ENCODE peak calls at places on chromosome 15, in six cellular contexts. P is kidney; I is upper lobe of right lung; Z is CD4-positive, alpha-beta T cell; C is tibial artery; B is cardiac fibroblast. N is an unnamed sample.

GRCh38 chr15:70197945-70198361 is 100.2 kb upstream of the TLE3 start:
- DNase-seq in P (no peak), I (no peak), Z (no peak), B (no peak), C (no peak), N (no peak)

GRCh38 chr15:67189326-67190051 is 65.0 kb downstream of the AAGAB start:
- DNase-seq in B (peak), I (no peak), C (peak), Z (no peak), P (no peak), N (peak)

GRCh38 chr15:39341238-39341637 is 239.6 kb upstream of the THBS1 start:
- DNase-seq in P (no peak), B (no peak), C (no peak), I (no peak), Z (no peak), N (no peak)

GRCh38 chr15:80121546-80121945 is 31.3 kb upstream of the FAH start:
- DNase-seq in B (no peak), I (no peak), P (no peak), C (no peak), Z (no peak), N (no peak)

GRCh38 chr15:85580914-85581313 is 200.5 kb downstream of the AKAP13 start:
- DNase-seq in C (peak), B (no peak), I (peak), P (no peak), Z (peak), N (no peak)

GRCh38 chr15:75195122-75195765 is 6.4 kb upstream of the C15orf39 start:
- DNase-seq in Z (no peak), C (no peak), I (no peak), P (peak), B (peak), N (no peak)

GRCh38 chr15:30770759-30771158 is 133.0 kb upstream of the FAN1 start:
- DNase-seq in P (no peak), C (no peak), Z (no peak), I (no peak), B (no peak), N (no peak)

GRCh38 chr15:74906450-74907276 is at the start of gene FAM219B:
- DNase-seq in P (peak), Z (peak), C (peak), I (peak), B (peak), N (peak)

GRCh38 chr15:100592898-100593297 is 9.1 kb downstream of the LINS1 start:
- DNase-seq in P (no peak), I (no peak), C (no peak), B (no peak), Z (no peak), N (no peak)

GRCh38 chr15:70323111-70323851 is 225.6 kb upstream of the TLE3 start:
- DNase-seq in Z (no peak), C (peak), I (no peak), P (peak), B (peak), N (peak)

GRCh38 chr15:26438316-26438715 is 334.6 kb downstream of the GABRB3 start:
- DNase-seq in I (no peak), B (no peak), C (no peak), Z (no peak), P (no peak), N (no peak)

DNA sequence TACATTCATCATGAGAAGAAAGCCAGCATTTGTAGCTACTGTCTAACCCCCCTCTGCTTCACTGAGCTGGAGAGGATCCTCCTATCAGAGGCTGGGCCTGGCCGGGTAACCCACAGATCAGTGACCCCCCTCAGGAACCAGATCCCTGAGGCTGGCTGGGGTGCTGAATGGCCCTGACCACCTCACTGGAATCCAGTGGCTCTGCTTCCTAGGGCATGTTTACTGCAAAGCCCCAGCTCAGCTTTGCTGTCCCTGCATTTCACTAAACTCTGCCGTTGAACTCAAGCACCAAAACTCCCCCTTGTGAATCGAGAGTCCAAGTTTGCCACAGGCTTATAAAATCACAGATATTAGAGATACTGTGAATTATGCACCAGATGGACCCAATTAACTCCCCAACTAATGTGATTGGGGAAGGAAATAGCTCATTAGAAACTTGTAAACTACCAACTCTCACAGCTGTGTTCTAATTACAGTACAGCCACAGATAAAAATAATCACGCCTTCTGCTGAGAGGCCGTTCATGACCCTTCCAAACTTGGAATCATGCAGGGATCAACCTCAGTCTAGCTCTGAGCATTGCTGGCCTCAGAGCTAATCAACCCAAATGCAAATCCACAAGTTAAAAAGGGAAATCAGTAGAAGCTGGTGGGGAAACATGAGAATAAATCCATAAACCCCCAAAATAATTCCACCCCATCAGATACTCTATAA is 47.0 kb downstream of the OCA2 start:
- DNase-seq in I (no peak), B (no peak), C (no peak), P (no peak), Z (no peak), N (no peak)
- TF ChIP-seq CTCF in I (no peak), B (no peak), C (no peak), P (no peak), Z (no peak), N (no peak)

GRCh38 chr15:29569533-29570092 is 252.7 kb downstream of the TJP1 start:
- DNase-seq in I (no peak), C (no peak), Z (no peak), P (no peak), B (no peak), N (no peak)

GRCh38 chr15:29566914-29567313 is 255.4 kb downstream of the TJP1 start:
- DNase-seq in C (no peak), P (no peak), B (no peak), I (no peak), Z (no peak), N (no peak)

GRCh38 chr15:29570121-29570930 is 251.9 kb downstream of the TJP1 start:
- DNase-seq in P (peak), Z (no peak), B (peak), I (no peak), C (no peak), N (no peak)

GRCh38 chr15:29567336-29567735 is 254.9 kb downstream of the TJP1 start:
- DNase-seq in P (no peak), C (no peak), Z (no peak), I (no peak), B (no peak), N (no peak)

GRCh38 chr15:29568840-29569532 is 253.3 kb downstream of the TJP1 start:
- DNase-seq in Z (no peak), C (no peak), I (no peak), P (no peak), B (peak), N (no peak)
- TF ChIP-seq CTCF in Z (no peak), C (no peak), I (peak), P (peak), B (no peak), N (peak)

DNA sequence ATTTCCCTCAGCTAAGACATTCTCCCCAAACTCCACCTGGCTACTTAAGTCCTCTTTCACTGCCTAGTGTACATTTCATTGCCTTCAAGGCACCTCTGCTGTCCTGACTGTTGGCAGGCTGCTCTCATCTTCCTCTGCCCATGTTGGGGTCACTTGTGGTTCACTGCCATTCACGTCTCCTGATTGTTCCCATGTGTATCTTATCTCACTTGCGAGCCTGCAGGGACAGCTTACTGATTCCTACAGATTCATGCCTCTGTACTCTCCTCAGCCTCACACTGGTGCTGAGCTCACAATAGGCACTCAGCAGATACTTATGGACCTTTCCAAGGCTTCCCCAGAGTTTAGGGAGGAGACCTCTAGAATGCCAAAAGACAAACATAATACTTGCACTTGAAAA is 28.8 kb upstream of the ANP32A start:
- DNase-seq in Z (no peak), C (no peak), B (no peak), I (no peak), P (no peak), N (no peak)
- TF ChIP-seq CTCF in Z (no peak), C (no peak), B (no peak), I (no peak), P (no peak), N (no peak)

GRCh38 chr15:53351373-53351772 is 408.1 kb downstream of the WDR72 start:
- DNase-seq in C (no peak), I (no peak), B (no peak), P (no peak), Z (no peak), N (no peak)
- TF ChIP-seq CTCF in C (no peak), I (no peak), B (no peak), P (no peak), Z (no peak), N (no peak)

DNA sequence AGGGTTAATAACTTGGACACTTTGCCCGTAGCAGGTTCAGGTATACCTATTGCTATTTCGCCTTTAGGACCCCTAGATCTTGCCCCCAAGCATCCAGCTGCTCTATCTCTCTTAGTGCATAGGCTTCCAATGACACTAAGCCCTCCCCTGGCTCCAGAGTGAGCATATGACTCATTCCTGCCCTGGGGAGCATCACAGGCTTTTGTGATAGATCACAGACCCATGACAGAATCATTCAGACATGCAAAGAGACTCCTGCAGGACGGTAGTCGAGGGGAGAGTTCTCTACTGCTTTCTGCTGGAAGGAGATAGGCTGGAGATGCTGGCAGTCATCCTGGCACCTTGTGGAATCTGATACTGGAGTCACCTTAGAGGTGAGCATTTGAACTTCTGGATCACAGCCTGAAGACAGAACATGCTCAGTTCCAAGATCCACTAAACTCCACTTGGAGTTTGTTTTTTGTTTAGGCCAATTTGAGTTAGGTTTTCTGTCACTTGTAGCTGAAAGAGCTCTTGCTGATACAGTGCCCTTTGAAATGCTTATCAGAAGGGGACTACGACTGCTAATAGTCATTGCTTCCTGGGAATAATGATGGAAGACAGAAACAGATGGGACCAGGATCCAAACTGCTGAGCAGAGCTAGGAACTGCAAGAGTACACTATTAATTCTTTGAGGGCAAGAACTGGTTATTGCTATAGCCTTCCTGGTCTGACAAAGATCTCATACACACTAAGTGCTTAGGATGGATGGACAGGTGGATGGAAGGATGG is 11.0 kb downstream of the LYSMD2 start:
- DNase-seq in Z (no peak), C (peak), I (no peak), B (peak), P (no peak), N (no peak)
- TF ChIP-seq CTCF in Z (no peak), C (no peak), I (no peak), B (peak), P (no peak), N (no peak)

GRCh38 chr15:32134777-32135307 is 104.5 kb downstream of the CHRNA7 start:
- DNase-seq in I (peak), C (no peak), P (no peak), Z (no peak), B (no peak), N (no peak)

GRCh38 chr15:32132850-32133249 is 102.5 kb downstream of the CHRNA7 start:
- DNase-seq in B (no peak), Z (no peak), C (no peak), P (no peak), I (peak), N (no peak)

GRCh38 chr15:32131803-32132202 is 101.5 kb downstream of the CHRNA7 start:
- DNase-seq in B (no peak), C (no peak), P (no peak), Z (no peak), I (peak), N (no peak)

GRCh38 chr15:32135326-32135725 is 105.0 kb downstream of the CHRNA7 start:
- DNase-seq in C (no peak), B (no peak), Z (no peak), P (no peak), I (no peak), N (no peak)

GRCh38 chr15:32130823-32131222 is 100.5 kb downstream of the CHRNA7 start:
- DNase-seq in Z (no peak), P (no peak), I (no peak), C (no peak), B (no peak), N (no peak)
- TF ChIP-seq CTCF in Z (no peak), P (no peak), I (no peak), C (no peak), B (no peak), N (no peak)

DNA sequence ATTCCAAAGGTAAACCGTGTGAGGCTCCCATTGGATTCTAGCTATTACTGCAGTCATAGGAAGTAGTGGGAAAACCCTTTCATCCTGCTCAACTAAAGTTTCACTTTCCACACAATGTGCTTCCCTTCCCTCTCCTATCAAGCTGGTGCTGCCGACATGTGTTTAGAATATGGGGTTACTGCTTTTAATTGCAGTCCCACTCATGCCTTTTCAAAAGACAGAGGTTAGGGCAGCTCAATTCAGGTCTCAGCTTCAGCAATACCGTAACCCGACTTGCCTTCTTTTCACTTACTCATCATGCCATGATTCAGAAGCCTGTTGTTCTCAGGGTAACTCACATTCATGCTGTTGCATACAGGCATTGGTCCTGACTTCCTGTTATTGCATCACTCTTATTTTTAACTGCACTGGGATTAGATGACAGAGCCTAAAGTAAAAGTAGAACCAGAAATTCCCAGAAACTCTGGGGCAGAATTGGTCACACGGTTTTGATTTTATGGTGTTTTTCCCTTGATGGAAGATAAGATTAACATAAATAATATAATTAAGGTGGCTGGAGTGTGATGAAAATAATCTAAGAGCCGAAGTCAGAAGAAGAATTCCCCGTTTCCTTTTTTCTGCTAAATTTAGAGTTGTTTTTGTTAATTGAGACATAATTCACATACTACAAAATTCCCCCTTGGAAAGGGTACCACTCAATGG is 45.7 kb downstream of the C2CD4B start:
- DNase-seq in B (peak), I (no peak), Z (no peak), P (no peak), C (no peak), N (no peak)
- TF ChIP-seq CTCF in B (no peak), I (no peak), Z (no peak), P (no peak), C (no peak), N (no peak)

GRCh38 chr15:51262468-51262867 is 75.9 kb downstream of the CYP19A1 start:
- DNase-seq in B (no peak), Z (no peak), C (no peak), P (no peak), I (no peak), N (no peak)
- TF ChIP-seq CTCF in B (no peak), Z (no peak), C (no peak), P (no peak), I (no peak), N (no peak)

GRCh38 chr15:46682969-46683791 is 1034.1 kb upstream of the SEMA6D start:
- DNase-seq in C (no peak), Z (no peak), I (no peak), B (no peak), P (no peak), N (no peak)
- TF ChIP-seq CTCF in C (no peak), Z (no peak), I (no peak), B (no peak), P (no peak), N (no peak)

DNA sequence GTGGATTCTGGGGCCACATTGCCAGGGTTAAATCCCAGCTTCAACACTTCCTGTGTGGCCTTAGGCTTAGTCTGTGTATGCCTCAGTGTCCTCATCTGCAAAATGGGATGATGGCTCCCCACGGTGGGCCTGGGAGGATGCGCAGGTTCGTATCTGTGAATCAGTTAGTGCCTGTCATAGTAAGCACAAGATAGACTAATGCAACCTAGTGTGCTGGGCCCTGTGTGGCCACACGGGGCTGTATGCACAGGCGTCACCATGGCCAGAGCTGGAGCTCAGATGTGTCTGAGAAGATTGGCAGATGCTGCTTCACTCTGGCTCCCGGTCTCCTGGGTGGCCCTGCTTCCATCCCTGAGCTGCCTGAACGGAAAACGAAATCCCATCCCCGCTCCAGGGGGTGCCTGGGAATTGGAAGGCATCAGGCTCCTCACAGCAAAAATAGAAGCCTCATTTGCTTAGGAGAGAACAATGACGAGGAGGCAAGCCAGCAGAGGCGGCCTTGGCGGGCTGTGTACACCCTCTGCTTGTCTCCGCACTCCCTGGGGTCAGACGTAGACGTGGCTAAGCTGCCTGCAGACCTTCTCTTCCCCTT is 103.6 kb downstream of the APBA2 start:
- DNase-seq in C (no peak), Z (no peak), P (no peak), I (peak), B (no peak), N (no peak)
- TF ChIP-seq CTCF in C (no peak), Z (no peak), P (no peak), I (no peak), B (no peak), N (peak)

N was measured in osteocyte.